ENCODE peak calls at places on chromosomes 3 and 15, in six cellular contexts. One of them, this sample, is unnamed.

GRCh38 chr3:65854606-65855304 is 184.0 kb downstream of the MAGI1 start:
- DNase-seq in MG63: no peak
- DNase-seq in esophagus squamous epithelium: no peak
- DNase-seq in Panc1: no peak
- DNase-seq in adrenal gland: no peak
- DNase-seq in cardiac fibroblast: no peak
- DNase-seq in this sample: peak; percentile 8

GRCh38 chr3:50674349-50675178 is at the start of gene DOCK3:
- DNase-seq in cardiac fibroblast: peak; percentile 17
- DNase-seq in Panc1: no peak
- DNase-seq in MG63: peak; percentile 33
- DNase-seq in esophagus squamous epithelium: no peak
- DNase-seq in adrenal gland: peak; percentile 45
- DNase-seq in this sample: peak; percentile 66

GRCh38 chr15:69225355-69226027 is 65.1 kb downstream of the GLCE start:
- DNase-seq in MG63: no peak
- DNase-seq in esophagus squamous epithelium: no peak
- DNase-seq in Panc1: no peak
- DNase-seq in cardiac fibroblast: peak; percentile 70
- DNase-seq in adrenal gland: no peak
- DNase-seq in this sample: peak; percentile 4

GRCh38 chr3:149592758-149593240 is 65.0 kb downstream of the WWTR1 start:
- DNase-seq in cardiac fibroblast: no peak
- DNase-seq in adrenal gland: peak; percentile 81
- DNase-seq in MG63: peak; percentile 88
- DNase-seq in esophagus squamous epithelium: no peak
- DNase-seq in Panc1: no peak
- DNase-seq in this sample: no peak

GRCh38 chr3:126208182-126208581 is 27.8 kb upstream of the ALDH1L1 start:
- DNase-seq in Panc1: no peak
- DNase-seq in adrenal gland: no peak
- DNase-seq in esophagus squamous epithelium: no peak
- DNase-seq in cardiac fibroblast: peak; percentile 64
- DNase-seq in MG63: peak; percentile 21
- DNase-seq in this sample: no peak

GRCh38 chr15:33722005-33722672 is 246.2 kb upstream of the CHRM5 start:
- DNase-seq in adrenal gland: no peak
- DNase-seq in esophagus squamous epithelium: no peak
- DNase-seq in MG63: no peak
- DNase-seq in Panc1: no peak
- DNase-seq in cardiac fibroblast: peak; percentile 92
- DNase-seq in this sample: no peak

GRCh38 chr3:48411606-48412374 is 18.1 kb downstream of the PLXNB1 start:
- DNase-seq in adrenal gland: no peak
- DNase-seq in Panc1: no peak
- DNase-seq in MG63: no peak
- DNase-seq in cardiac fibroblast: no peak
- DNase-seq in esophagus squamous epithelium: no peak
- DNase-seq in this sample: no peak

GRCh38 chr3:47536221-47536891 is 22.8 kb upstream of the ELP6 start:
- DNase-seq in cardiac fibroblast: no peak
- DNase-seq in Panc1: no peak
- DNase-seq in esophagus squamous epithelium: no peak
- DNase-seq in MG63: no peak
- DNase-seq in adrenal gland: no peak
- DNase-seq in this sample: no peak

GRCh38 chr3:189457666-189458065 is 173.5 kb upstream of the TP63 start:
- DNase-seq in MG63: peak; percentile 5
- DNase-seq in adrenal gland: no peak
- DNase-seq in esophagus squamous epithelium: no peak
- DNase-seq in cardiac fibroblast: no peak
- DNase-seq in Panc1: no peak
- DNase-seq in this sample: no peak

GRCh38 chr3:170869240-170869592 is 779 bp downstream of the RPL22L1 start:
- DNase-seq in adrenal gland: no peak
- DNase-seq in MG63: no peak
- DNase-seq in Panc1: no peak
- DNase-seq in esophagus squamous epithelium: no peak
- DNase-seq in cardiac fibroblast: peak; percentile 15
- DNase-seq in this sample: peak; percentile 11

GRCh38 chr15:48653913-48654630 is 8.6 kb upstream of the FBN1 start:
- DNase-seq in Panc1: no peak
- DNase-seq in adrenal gland: no peak
- DNase-seq in MG63: no peak
- DNase-seq in esophagus squamous epithelium: no peak
- DNase-seq in cardiac fibroblast: no peak
- DNase-seq in this sample: no peak

GRCh38 chr3:153232737-153233330 is 70.8 kb downstream of the RAP2B start:
- DNase-seq in MG63: no peak
- DNase-seq in cardiac fibroblast: peak; percentile 83
- DNase-seq in Panc1: no peak
- DNase-seq in esophagus squamous epithelium: no peak
- DNase-seq in adrenal gland: no peak
- DNase-seq in this sample: no peak

GRCh38 chr3:50304601-50305000 is 1.2 kb upstream of the HYAL1 start:
- DNase-seq in cardiac fibroblast: no peak
- DNase-seq in MG63: no peak
- DNase-seq in esophagus squamous epithelium: no peak
- DNase-seq in Panc1: no peak
- DNase-seq in adrenal gland: no peak
- DNase-seq in this sample: no peak

GRCh38 chr3:143977326-143978262 is 6.0 kb downstream of the DIPK2A start:
- DNase-seq in adrenal gland: no peak
- DNase-seq in esophagus squamous epithelium: no peak
- DNase-seq in MG63: no peak
- DNase-seq in cardiac fibroblast: peak; percentile 58
- DNase-seq in Panc1: no peak
- DNase-seq in this sample: no peak

GRCh38 chr3:65761890-65762605 is 276.7 kb downstream of the MAGI1 start:
- DNase-seq in esophagus squamous epithelium: no peak
- DNase-seq in Panc1: no peak
- DNase-seq in cardiac fibroblast: no peak
- DNase-seq in MG63: no peak
- DNase-seq in adrenal gland: no peak
- DNase-seq in this sample: no peak

GRCh38 chr3:113166719-113167492 is 44.5 kb upstream of the BOC start:
- DNase-seq in adrenal gland: peak; percentile 31
- DNase-seq in esophagus squamous epithelium: no peak
- DNase-seq in MG63: peak; percentile 22
- DNase-seq in cardiac fibroblast: peak; percentile 3
- DNase-seq in Panc1: no peak
- DNase-seq in this sample: no peak

GRCh38 chr3:127970966-127971592 is 56.0 kb downstream of the KBTBD12 start:
- DNase-seq in cardiac fibroblast: peak; percentile 77
- DNase-seq in Panc1: peak; percentile 63
- DNase-seq in adrenal gland: peak; percentile 51
- DNase-seq in esophagus squamous epithelium: no peak
- DNase-seq in MG63: peak; percentile 31
- DNase-seq in this sample: no peak

GRCh38 chr3:15436246-15436645 is 8.8 kb downstream of the EAF1 start:
- DNase-seq in MG63: no peak
- DNase-seq in cardiac fibroblast: no peak
- DNase-seq in Panc1: no peak
- DNase-seq in adrenal gland: no peak
- DNase-seq in esophagus squamous epithelium: no peak
- DNase-seq in this sample: no peak

GRCh38 chr3:59726279-59726678 is 676.5 kb upstream of the CFAP20DC start:
- DNase-seq in adrenal gland: no peak
- DNase-seq in Panc1: no peak
- DNase-seq in MG63: no peak
- DNase-seq in esophagus squamous epithelium: no peak
- DNase-seq in cardiac fibroblast: no peak
- DNase-seq in this sample: no peak

GRCh38 chr3:13019243-13019701 is 54.0 kb downstream of the IQSEC1 start:
- DNase-seq in adrenal gland: peak; percentile 92
- DNase-seq in cardiac fibroblast: peak; percentile 61
- DNase-seq in MG63: peak; percentile 83
- DNase-seq in Panc1: no peak
- DNase-seq in esophagus squamous epithelium: no peak
- DNase-seq in this sample: no peak

GRCh38 chr3:18124501-18124900 is 300.6 kb downstream of the SATB1 start:
- DNase-seq in esophagus squamous epithelium: no peak
- DNase-seq in MG63: peak; percentile 38
- DNase-seq in cardiac fibroblast: peak; percentile 59
- DNase-seq in Panc1: no peak
- DNase-seq in adrenal gland: no peak
- DNase-seq in this sample: no peak

GRCh38 chr3:72186485-72186864 is 401.5 kb upstream of the PROK2 start:
- DNase-seq in adrenal gland: no peak
- DNase-seq in Panc1: no peak
- DNase-seq in cardiac fibroblast: peak; percentile 71
- DNase-seq in esophagus squamous epithelium: no peak
- DNase-seq in MG63: peak; percentile 55
- DNase-seq in this sample: no peak

GRCh38 chr15:31605467-31605931 is 278.9 kb downstream of the KLF13 start:
- DNase-seq in adrenal gland: no peak
- DNase-seq in Panc1: no peak
- DNase-seq in esophagus squamous epithelium: no peak
- DNase-seq in MG63: peak; percentile 14
- DNase-seq in cardiac fibroblast: peak; percentile 42
- DNase-seq in this sample: no peak

GRCh38 chr3:29610781-29611180 is 329.9 kb downstream of the RBMS3 start:
- DNase-seq in esophagus squamous epithelium: no peak
- DNase-seq in adrenal gland: no peak
- DNase-seq in cardiac fibroblast: no peak
- DNase-seq in MG63: no peak
- DNase-seq in Panc1: no peak
- DNase-seq in this sample: no peak

GRCh38 chr3:180265551-180265950 is 228.8 kb upstream of the PEX5L start:
- DNase-seq in cardiac fibroblast: peak; percentile 58
- DNase-seq in Panc1: no peak
- DNase-seq in MG63: peak; percentile 72
- DNase-seq in adrenal gland: no peak
- DNase-seq in esophagus squamous epithelium: no peak
- DNase-seq in this sample: no peak

GRCh38 chr3:186308549-186308948 is 53.5 kb downstream of the DGKG start:
- DNase-seq in adrenal gland: no peak
- DNase-seq in esophagus squamous epithelium: no peak
- DNase-seq in cardiac fibroblast: no peak
- DNase-seq in MG63: no peak
- DNase-seq in Panc1: no peak
- DNase-seq in this sample: no peak

GRCh38 chr3:186298876-186299275 is 63.2 kb downstream of the DGKG start:
- DNase-seq in esophagus squamous epithelium: no peak
- DNase-seq in cardiac fibroblast: peak; percentile 31
- DNase-seq in Panc1: no peak
- DNase-seq in adrenal gland: no peak
- DNase-seq in MG63: peak; percentile 68
- DNase-seq in this sample: no peak

GRCh38 chr3:186307594-186307993 is 54.4 kb downstream of the DGKG start:
- DNase-seq in adrenal gland: no peak
- DNase-seq in cardiac fibroblast: peak; percentile 64
- DNase-seq in esophagus squamous epithelium: no peak
- DNase-seq in MG63: peak; percentile 7
- DNase-seq in Panc1: no peak
- DNase-seq in this sample: no peak

GRCh38 chr3:186303985-186304384 is 58.0 kb downstream of the DGKG start:
- DNase-seq in cardiac fibroblast: no peak
- DNase-seq in MG63: no peak
- DNase-seq in adrenal gland: no peak
- DNase-seq in esophagus squamous epithelium: no peak
- DNase-seq in Panc1: no peak
- DNase-seq in this sample: no peak
- H3K4me3 ChIP-seq in cardiac fibroblast: no peak overlapping the region
- H3K4me3 ChIP-seq in MG63: no peak overlapping the region
- H3K4me3 ChIP-seq in adrenal gland: no peak overlapping the region
- H3K4me3 ChIP-seq in esophagus squamous epithelium: no peak overlapping the region
- H3K4me3 ChIP-seq in Panc1: no peak overlapping the region
- H3K4me3 ChIP-seq in this sample: no peak overlapping the region

DNA sequence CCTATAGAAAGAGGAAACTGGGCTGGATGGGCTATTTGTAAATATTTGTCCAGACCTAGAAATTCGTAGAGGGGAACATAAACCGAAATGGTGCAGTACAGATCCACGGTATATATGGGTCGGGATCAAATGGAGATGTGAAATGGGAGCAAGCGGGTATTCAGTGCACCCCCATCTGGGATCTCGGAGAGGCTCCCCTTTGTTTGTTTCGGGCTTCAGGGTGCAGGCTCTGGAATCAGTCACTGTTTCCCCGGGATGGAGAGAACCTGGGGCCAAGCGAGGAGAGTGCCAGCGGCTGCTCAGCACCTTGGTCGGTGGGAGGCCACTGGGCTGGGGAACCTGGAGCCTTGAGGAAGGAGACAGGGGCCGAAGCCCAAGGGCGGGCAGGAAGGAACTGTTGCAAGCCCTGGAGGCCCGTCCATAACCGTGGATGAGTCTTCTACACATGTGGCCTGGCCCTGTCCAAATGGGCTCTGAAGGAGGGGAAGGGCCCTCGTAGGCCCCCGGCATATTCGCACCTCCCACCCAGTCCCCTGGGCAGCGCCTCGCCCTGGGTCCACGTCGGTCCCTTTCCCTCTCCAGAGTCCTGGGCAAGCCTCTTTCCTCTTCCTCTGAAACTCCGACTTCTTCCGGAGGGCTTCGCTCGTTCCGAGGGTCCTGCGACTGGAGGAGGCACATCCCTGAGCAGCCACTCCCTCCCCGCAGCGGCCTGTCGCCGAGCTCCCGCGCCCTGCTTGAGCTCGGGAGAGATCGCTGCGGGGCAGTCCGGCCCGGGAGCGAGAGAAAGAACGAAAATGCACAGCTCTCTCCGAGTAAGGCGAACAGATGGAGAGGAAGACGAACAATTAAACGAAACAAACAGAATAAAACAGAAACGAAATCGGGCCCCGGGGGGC is 3.0 kb downstream of the ISL2 start:
- DNase-seq in MG63: no peak
- DNase-seq in esophagus squamous epithelium: no peak
- DNase-seq in adrenal gland: no peak
- DNase-seq in Panc1: no peak
- DNase-seq in cardiac fibroblast: peak; percentile 55
- DNase-seq in this sample: no peak
- H3K4me3 ChIP-seq in MG63: peak overlapping the region; percentile 41
- H3K4me3 ChIP-seq in esophagus squamous epithelium: peak overlapping the region; percentile 10
- H3K4me3 ChIP-seq in adrenal gland: no peak overlapping the region
- H3K4me3 ChIP-seq in Panc1: peak overlapping the region; percentile 42
- H3K4me3 ChIP-seq in cardiac fibroblast: peak overlapping the region; percentile 32
- H3K4me3 ChIP-seq in this sample: peak overlapping the region; percentile 26

DNA sequence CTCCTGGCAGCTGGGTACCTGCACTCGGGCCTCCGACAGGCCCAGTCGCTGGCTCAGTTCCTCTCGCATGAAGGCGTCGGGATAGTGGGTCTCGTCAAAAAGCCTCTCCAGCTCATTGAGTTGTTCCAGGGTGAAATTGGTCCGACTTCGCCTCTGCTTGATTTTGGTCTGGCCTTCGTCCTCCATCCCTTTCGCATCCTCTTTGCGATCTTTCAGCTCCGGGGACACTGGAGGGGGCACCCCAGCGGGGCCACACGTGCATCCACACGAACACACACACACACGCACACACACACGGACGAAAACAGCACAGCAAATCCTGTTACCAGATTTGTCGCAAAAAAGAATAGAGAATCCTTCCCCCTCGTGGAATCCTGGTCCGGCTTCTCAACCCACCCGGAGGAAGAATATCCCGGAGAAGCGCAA is 3.5 kb downstream of the SHOX2 start:
- DNase-seq in MG63: no peak
- DNase-seq in cardiac fibroblast: no peak
- DNase-seq in adrenal gland: no peak
- DNase-seq in esophagus squamous epithelium: no peak
- DNase-seq in Panc1: no peak
- DNase-seq in this sample: no peak
- H3K4me3 ChIP-seq in MG63: no peak overlapping the region
- H3K4me3 ChIP-seq in cardiac fibroblast: no peak overlapping the region
- H3K4me3 ChIP-seq in adrenal gland: no peak overlapping the region
- H3K4me3 ChIP-seq in esophagus squamous epithelium: no peak overlapping the region
- H3K4me3 ChIP-seq in Panc1: no peak overlapping the region
- H3K4me3 ChIP-seq in this sample: no peak overlapping the region

GRCh38 chr3:77319711-77320110 is 279.8 kb downstream of the ROBO2 start:
- DNase-seq in Panc1: no peak
- DNase-seq in cardiac fibroblast: peak; percentile 9
- DNase-seq in MG63: no peak
- DNase-seq in adrenal gland: no peak
- DNase-seq in esophagus squamous epithelium: no peak
- DNase-seq in this sample: no peak
- H3K4me3 ChIP-seq in Panc1: no peak overlapping the region
- H3K4me3 ChIP-seq in cardiac fibroblast: no peak overlapping the region
- H3K4me3 ChIP-seq in MG63: no peak overlapping the region
- H3K4me3 ChIP-seq in adrenal gland: no peak overlapping the region
- H3K4me3 ChIP-seq in esophagus squamous epithelium: no peak overlapping the region
- H3K4me3 ChIP-seq in this sample: no peak overlapping the region